ENCODE peak calls at places on chromosomes 13 and 19, in four cellular contexts. One of them, this sample, is unnamed.

GRCh38 chr13:23986619-23987018 is 89.3 kb upstream of the C1QTNF9B start:
- DNase-seq in left ventricle myocardium inferior: no peak
- DNase-seq in cardiac fibroblast: peak
- DNase-seq in kidney: no peak
- DNase-seq in this sample: peak

GRCh38 chr19:55494172-55494761 is 6.0 kb downstream of the SSC5D start:
- DNase-seq in left ventricle myocardium inferior: peak
- DNase-seq in cardiac fibroblast: peak
- DNase-seq in kidney: peak
- DNase-seq in this sample: no peak

GRCh38 chr19:8023371-8023770 is 17.9 kb upstream of the ELAVL1 start:
- DNase-seq in left ventricle myocardium inferior: no peak
- DNase-seq in cardiac fibroblast: no peak
- DNase-seq in kidney: no peak
- DNase-seq in this sample: no peak

GRCh38 chr13:79548886-79549285 is 67.9 kb downstream of the NDFIP2 start:
- DNase-seq in left ventricle myocardium inferior: no peak
- DNase-seq in cardiac fibroblast: peak
- DNase-seq in kidney: no peak
- DNase-seq in this sample: no peak

GRCh38 chr19:40612831-40613668 is 11.9 kb downstream of the LTBP4 start:
- DNase-seq in left ventricle myocardium inferior: no peak
- DNase-seq in cardiac fibroblast: no peak
- DNase-seq in kidney: peak
- DNase-seq in this sample: no peak

GRCh38 chr19:47389150-47389556 is 30.2 kb downstream of the MEIS3 start:
- DNase-seq in left ventricle myocardium inferior: no peak
- DNase-seq in cardiac fibroblast: peak
- DNase-seq in kidney: no peak
- DNase-seq in this sample: no peak

GRCh38 chr13:30142502-30143211 is 164.7 kb downstream of the KATNAL1 start:
- DNase-seq in left ventricle myocardium inferior: no peak
- DNase-seq in cardiac fibroblast: peak
- DNase-seq in kidney: no peak
- DNase-seq in this sample: peak

GRCh38 chr19:23470873-23471555 is 75.7 kb upstream of the ZNF91 start:
- DNase-seq in left ventricle myocardium inferior: no peak
- DNase-seq in cardiac fibroblast: no peak
- DNase-seq in kidney: no peak
- DNase-seq in this sample: no peak

GRCh38 chr13:44508562-44509062 is 67.5 kb downstream of the TSC22D1 start:
- DNase-seq in left ventricle myocardium inferior: no peak
- DNase-seq in cardiac fibroblast: no peak
- DNase-seq in kidney: no peak
- DNase-seq in this sample: no peak

GRCh38 chr13:60572003-60572792 is 175.2 kb downstream of the TDRD3 start:
- DNase-seq in left ventricle myocardium inferior: no peak
- DNase-seq in cardiac fibroblast: peak
- DNase-seq in kidney: no peak
- DNase-seq in this sample: peak

GRCh38 chr13:85347251-85347650 is 452.0 kb downstream of the SLITRK6 start:
- DNase-seq in left ventricle myocardium inferior: no peak
- DNase-seq in cardiac fibroblast: no peak
- DNase-seq in kidney: no peak
- DNase-seq in this sample: no peak

GRCh38 chr19:9885077-9885552 is 50.0 kb downstream of the PIN1 start:
- DNase-seq in left ventricle myocardium inferior: peak
- DNase-seq in cardiac fibroblast: peak
- DNase-seq in kidney: no peak
- DNase-seq in this sample: no peak

GRCh38 chr19:47183579-47183978 is 47.4 kb downstream of the BBC3 start:
- DNase-seq in left ventricle myocardium inferior: no peak
- DNase-seq in cardiac fibroblast: no peak
- DNase-seq in kidney: no peak
- DNase-seq in this sample: no peak

GRCh38 chr19:8397746-8398721 is 7.9 kb downstream of the RAB11B start:
- DNase-seq in left ventricle myocardium inferior: no peak
- DNase-seq in cardiac fibroblast: no peak
- DNase-seq in kidney: no peak
- DNase-seq in this sample: no peak

GRCh38 chr13:52850396-52851152 is 2.1 kb upstream of the PCDH8 start:
- DNase-seq in left ventricle myocardium inferior: peak
- DNase-seq in cardiac fibroblast: peak
- DNase-seq in kidney: peak
- DNase-seq in this sample: no peak

GRCh38 chr13:97249093-97249787 is 27.1 kb downstream of the MBNL2 start:
- DNase-seq in left ventricle myocardium inferior: no peak
- DNase-seq in cardiac fibroblast: peak
- DNase-seq in kidney: no peak
- DNase-seq in this sample: no peak

GRCh38 chr19:49852631-49853126 is 1.7 kb downstream of the PTOV1 start:
- DNase-seq in left ventricle myocardium inferior: no peak
- DNase-seq in cardiac fibroblast: no peak
- DNase-seq in kidney: no peak
- DNase-seq in this sample: no peak

GRCh38 chr13:29594310-29594709 is 1.2 kb downstream of the SLC7A1 start:
- DNase-seq in left ventricle myocardium inferior: no peak
- DNase-seq in cardiac fibroblast: peak
- DNase-seq in kidney: no peak
- DNase-seq in this sample: peak

GRCh38 chr13:98984983-98985382 is 7.1 kb upstream of the DOCK9 start:
- DNase-seq in left ventricle myocardium inferior: no peak
- DNase-seq in cardiac fibroblast: no peak
- DNase-seq in kidney: no peak
- DNase-seq in this sample: no peak

GRCh38 chr13:100608906-100609305 is 20.3 kb upstream of the GGACT start:
- DNase-seq in left ventricle myocardium inferior: no peak
- DNase-seq in cardiac fibroblast: no peak
- DNase-seq in kidney: no peak
- DNase-seq in this sample: no peak

GRCh38 chr19:3136684-3137055 is 837 bp downstream of the GNA15 start:
- DNase-seq in left ventricle myocardium inferior: no peak
- DNase-seq in cardiac fibroblast: no peak
- DNase-seq in kidney: no peak
- DNase-seq in this sample: no peak

GRCh38 chr13:100633461-100633860 is 41.1 kb downstream of the TMTC4 start:
- DNase-seq in left ventricle myocardium inferior: no peak
- DNase-seq in cardiac fibroblast: peak
- DNase-seq in kidney: no peak
- DNase-seq in this sample: peak

GRCh38 chr13:100209857-100210580 is 121.1 kb downstream of the PCCA start:
- DNase-seq in left ventricle myocardium inferior: no peak
- DNase-seq in cardiac fibroblast: peak
- DNase-seq in kidney: no peak
- DNase-seq in this sample: no peak

GRCh38 chr13:19586904-19587634 is 25.7 kb upstream of the TPTE2 start:
- DNase-seq in left ventricle myocardium inferior: no peak
- DNase-seq in cardiac fibroblast: no peak
- DNase-seq in kidney: no peak
- DNase-seq in this sample: no peak

GRCh38 chr19:4369109-4369887 is 25.9 kb downstream of the MPND start:
- DNase-seq in left ventricle myocardium inferior: peak
- DNase-seq in cardiac fibroblast: no peak
- DNase-seq in kidney: peak
- DNase-seq in this sample: no peak
- H3K4me3 ChIP-seq in left ventricle myocardium inferior: peak
- H3K4me3 ChIP-seq in cardiac fibroblast: no peak
- H3K4me3 ChIP-seq in kidney: no peak
- H3K4me3 ChIP-seq in this sample: no peak

GRCh38 chr13:26502826-26503225 is 54.7 kb upstream of the WASF3 start:
- DNase-seq in left ventricle myocardium inferior: no peak
- DNase-seq in cardiac fibroblast: peak
- DNase-seq in kidney: no peak
- DNase-seq in this sample: peak
- TF ChIP-seq CTCF in left ventricle myocardium inferior: peak
- TF ChIP-seq CTCF in cardiac fibroblast: peak
- TF ChIP-seq CTCF in kidney: no peak
- TF ChIP-seq CTCF in this sample: peak

DNA sequence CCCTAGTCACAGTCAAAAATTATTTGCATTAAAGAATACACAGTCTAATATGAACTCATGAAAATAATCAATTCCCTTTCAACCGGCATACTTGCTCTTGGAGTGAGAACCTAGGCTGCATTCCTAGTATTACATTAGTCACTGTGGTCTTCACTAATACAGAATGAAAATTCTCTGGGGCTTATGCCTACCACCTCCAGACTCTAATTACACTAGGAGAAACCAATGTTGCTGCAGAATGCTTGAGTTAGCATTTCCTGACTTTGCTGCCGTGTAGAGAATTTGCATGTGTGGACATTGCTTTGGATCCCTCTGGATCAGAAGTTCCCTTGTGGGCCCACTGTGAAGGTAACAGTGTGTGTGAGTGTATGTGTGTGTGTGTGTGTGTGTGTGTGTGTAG is 87.8 kb downstream of the CCNA1 start:
- DNase-seq in left ventricle myocardium inferior: no peak
- DNase-seq in cardiac fibroblast: no peak
- DNase-seq in kidney: no peak
- DNase-seq in this sample: no peak
- H3K4me3 ChIP-seq in left ventricle myocardium inferior: no peak
- H3K4me3 ChIP-seq in cardiac fibroblast: no peak
- H3K4me3 ChIP-seq in kidney: no peak
- H3K4me3 ChIP-seq in this sample: no peak

GRCh38 chr19:377801-378581 is 31.0 kb downstream of the C2CD4C start:
- DNase-seq in left ventricle myocardium inferior: no peak
- DNase-seq in cardiac fibroblast: no peak
- DNase-seq in kidney: no peak
- DNase-seq in this sample: no peak
- TF ChIP-seq CTCF in left ventricle myocardium inferior: no peak
- TF ChIP-seq CTCF in cardiac fibroblast: no peak
- TF ChIP-seq CTCF in kidney: no peak
- TF ChIP-seq CTCF in this sample: peak

GRCh38 chr19:52322429-52322828 is 13.6 kb upstream of the ZNF610 start:
- DNase-seq in left ventricle myocardium inferior: no peak
- DNase-seq in cardiac fibroblast: no peak
- DNase-seq in kidney: no peak
- DNase-seq in this sample: no peak
- H3K4me3 ChIP-seq in left ventricle myocardium inferior: no peak
- H3K4me3 ChIP-seq in cardiac fibroblast: no peak
- H3K4me3 ChIP-seq in kidney: peak
- H3K4me3 ChIP-seq in this sample: no peak

DNA sequence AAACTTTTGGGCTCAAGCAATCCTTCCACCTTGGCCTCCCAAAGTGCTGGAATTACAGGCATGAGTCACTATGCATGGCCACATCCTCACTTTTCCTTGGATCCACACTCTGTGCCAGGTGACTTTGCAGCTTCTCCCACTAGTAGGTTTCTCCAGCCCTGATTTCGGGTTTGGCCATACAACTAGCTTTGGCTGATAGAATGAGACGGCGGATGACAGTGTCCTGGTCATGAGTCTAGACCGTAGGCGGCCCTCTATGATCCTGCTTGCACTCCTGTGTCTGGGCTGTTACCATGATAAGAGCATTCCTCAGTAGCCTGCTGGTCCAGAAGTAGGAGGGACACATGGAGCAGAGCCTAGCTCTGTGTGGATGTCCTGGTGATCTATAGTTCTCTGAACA is 112.5 kb upstream of the KL start:
- DNase-seq in left ventricle myocardium inferior: no peak
- DNase-seq in cardiac fibroblast: no peak
- DNase-seq in kidney: no peak
- DNase-seq in this sample: no peak
- TF ChIP-seq CTCF in left ventricle myocardium inferior: no peak
- TF ChIP-seq CTCF in cardiac fibroblast: no peak
- TF ChIP-seq CTCF in kidney: no peak
- TF ChIP-seq CTCF in this sample: no peak

DNA sequence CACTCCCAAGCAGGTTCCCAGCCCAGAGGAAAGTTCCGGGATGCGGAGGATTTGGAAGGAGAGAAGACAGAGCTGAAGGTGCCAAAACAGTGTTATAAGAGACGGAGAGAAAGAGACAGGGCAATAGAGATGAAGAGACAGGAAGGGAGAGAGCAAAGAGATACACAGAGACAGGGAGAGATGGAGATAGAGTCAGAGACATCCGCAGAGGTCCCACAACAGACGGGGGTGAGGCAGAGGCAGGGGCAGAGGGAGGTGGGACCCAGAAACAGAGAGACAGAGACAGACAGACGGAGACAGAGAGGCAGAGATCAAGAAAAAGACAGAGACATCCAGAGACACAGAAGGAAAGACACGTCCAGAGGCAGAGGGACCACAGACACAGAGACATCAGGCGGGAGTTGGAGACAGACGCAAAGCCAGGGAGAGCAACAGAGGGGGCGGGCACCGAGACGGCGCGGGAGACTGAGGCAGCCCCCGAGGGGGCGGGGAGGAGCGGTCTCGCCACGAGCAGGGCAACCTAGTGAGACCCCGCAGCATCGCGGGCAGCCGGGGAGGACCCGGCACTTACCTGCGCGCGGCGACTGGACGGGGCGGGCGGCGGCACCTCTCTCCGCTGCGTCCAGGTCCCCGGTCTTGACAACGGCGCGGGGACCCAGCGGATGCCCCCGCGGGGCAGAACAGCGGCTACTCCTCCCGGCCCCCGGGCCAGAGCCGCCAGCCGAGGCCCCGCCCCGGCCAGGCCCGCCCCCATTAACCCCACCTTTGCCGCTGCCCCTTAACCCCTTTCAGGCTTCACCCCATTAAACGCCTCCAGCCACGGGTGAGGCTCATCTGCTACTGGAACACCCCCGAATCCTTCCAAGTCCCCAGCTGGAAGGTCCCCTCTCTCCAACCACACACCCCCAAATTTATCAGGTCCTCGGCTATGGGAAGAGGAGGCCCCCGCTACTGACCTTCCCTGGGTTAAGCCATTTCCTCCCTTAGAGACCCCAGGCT is at the start of gene GPR4:
- DNase-seq in left ventricle myocardium inferior: peak
- DNase-seq in cardiac fibroblast: peak
- DNase-seq in kidney: peak
- DNase-seq in this sample: no peak
- H3K4me3 ChIP-seq in left ventricle myocardium inferior: peak
- H3K4me3 ChIP-seq in cardiac fibroblast: peak
- H3K4me3 ChIP-seq in kidney: peak
- H3K4me3 ChIP-seq in this sample: no peak